ENCODE peak calls at places on chromosomes 12 and 14, in four cellular contexts. C is cerebellar cortex; S is CD8-positive, alpha-beta T cell; M is stimulated activated effector memory CD8-positive, alpha-beta T cell treated with anti-CD3 and anti-CD28 coated beads, Interleukin-12 subunit alpha, Interleukin-12 subunit beta, amount 100 ng/mL, for 72 hours. K is an unnamed sample.

GRCh38 chr12:7207866-7208612 is 18.6 kb downstream of the PEX5 start:
- DNase-seq in C (no peak), S (no peak), M (no peak), K (no peak)

GRCh38 chr14:72888202-72888601 is 5.7 kb downstream of the DPF3 start:
- DNase-seq in C (no peak), S (no peak), M (no peak), K (no peak)

GRCh38 chr14:57575482-57575881 is 81.8 kb upstream of the CCDC198 start:
- DNase-seq in C (no peak), S (no peak), M (no peak), K (no peak)

GRCh38 chr12:98701166-98701565 is 56.1 kb downstream of the APAF1 start:
- DNase-seq in C (no peak), S (no peak), M (no peak), K (no peak)

GRCh38 chr14:34018564-34019244 is 67.8 kb upstream of the EGLN3 start:
- DNase-seq in C (no peak), S (no peak), M (no peak), K (no peak)

GRCh38 chr12:61993734-61994345 is 266.4 kb upstream of the USP15 start:
- DNase-seq in C (peak), S (no peak), M (no peak), K (peak)

GRCh38 chr12:3252416-3252815 is 175.2 kb downstream of the TSPAN9 start:
- DNase-seq in C (peak), S (no peak), M (no peak), K (no peak)

GRCh38 chr12:130477221-130477620 is 139.5 kb downstream of the PIWIL1 start:
- DNase-seq in C (no peak), S (no peak), M (no peak), K (no peak)

GRCh38 chr12:63047146-63047545 is 103.9 kb downstream of the AVPR1A start:
- DNase-seq in C (no peak), S (no peak), M (no peak), K (no peak)

GRCh38 chr12:6336859-6337744 is 4.8 kb downstream of the TNFRSF1A start:
- DNase-seq in C (no peak), S (peak), M (peak), K (peak)

GRCh38 chr14:101408077-101408831 is 153.0 kb upstream of the DIO3 start:
- DNase-seq in C (no peak), S (no peak), M (no peak), K (no peak)

GRCh38 chr14:103160321-103161053 is 37.2 kb downstream of the TNFAIP2 start:
- DNase-seq in C (no peak), S (peak), M (no peak), K (no peak)

GRCh38 chr14:30330452-30330851 is 228.5 kb upstream of the G2E3 start:
- DNase-seq in C (no peak), S (no peak), M (no peak), K (peak)

GRCh38 chr14:47675489-47676300 is at the start of gene MDGA2:
- DNase-seq in C (peak), S (no peak), M (no peak), K (no peak)

GRCh38 chr14:25110101-25110500 is 60.2 kb upstream of the STXBP6 start:
- DNase-seq in C (no peak), S (no peak), M (no peak), K (no peak)

GRCh38 chr12:52860102-52860838 is 11.5 kb upstream of the KRT78 start:
- DNase-seq in C (no peak), S (no peak), M (no peak), K (no peak)

GRCh38 chr12:31931796-31932715 is 27.2 kb upstream of the RESF1 start:
- DNase-seq in C (no peak), S (peak), M (no peak), K (no peak)

GRCh38 chr12:56518570-56518969 is 3.0 kb upstream of the RBMS2 start:
- DNase-seq in C (no peak), S (no peak), M (no peak), K (no peak)

GRCh38 chr14:46988312-46988711 is 336.7 kb upstream of the RPL10L start:
- DNase-seq in C (no peak), S (no peak), M (no peak), K (no peak)

GRCh38 chr12:102950107-102950949 is 7.1 kb upstream of the ASCL1 start:
- DNase-seq in C (no peak), S (no peak), M (no peak), K (no peak)

GRCh38 chr14:95156765-95157194 is 549 bp downstream of the DICER1 start:
- DNase-seq in C (peak), S (peak), M (peak), K (no peak)

GRCh38 chr14:100212476-100213333 is 26.2 kb upstream of the YY1 start:
- DNase-seq in C (no peak), S (no peak), M (no peak), K (no peak)

GRCh38 chr14:69327507-69327906 is 67.5 kb downstream of the GALNT16 start:
- DNase-seq in C (no peak), S (no peak), M (no peak), K (no peak)

GRCh38 chr14:89908712-89909450 is 45.6 kb downstream of the EFCAB11 start:
- DNase-seq in C (no peak), S (no peak), M (no peak), K (no peak)

GRCh38 chr12:2739832-2740641 is 54.7 kb upstream of the FKBP4 start:
- DNase-seq in C (peak), S (no peak), M (no peak), K (peak)

GRCh38 chr12:91778091-91778819 is 367.4 kb downstream of the BTG1 start:
- DNase-seq in C (peak), S (no peak), M (no peak), K (peak)

GRCh38 chr14:100476012-100476822 is 111.0 kb downstream of the BEGAIN start:
- DNase-seq in C (no peak), S (no peak), M (peak), K (no peak)

GRCh38 chr12:14454098-14454907 is 88.8 kb downstream of the ATF7IP start:
- DNase-seq in C (peak), S (no peak), M (peak), K (peak)

GRCh38 chr12:51763743-51764142 is 84.8 kb downstream of the FIGNL2 start:
- DNase-seq in C (no peak), S (no peak), M (no peak), K (no peak)

GRCh38 chr14:63192085-63192484 is 12.2 kb upstream of the RHOJ start:
- DNase-seq in C (no peak), S (no peak), M (no peak), K (no peak)

K was measured in NAMALWA.